ENCODE peak calls at places on chromosomes 3 and 15, in seven cellular contexts. P, E, Z, W, Y, I and C are unnamed samples.
A peak's percentile ranks its signal among the peaks of the same experiment; 100 is the strongest.

GRCh38 chr3:79367066-79367465 is 400.7 kb downstream of the ROBO1 start:
- DNase-seq in P (no peak), E (peak; percentile 19), Z (no peak), W (peak; percentile 79), Y (no peak), I (no peak), C (peak; percentile 84)

GRCh38 chr3:25412269-25412668 is 15.8 kb upstream of the RARB start:
- DNase-seq in P (no peak), E (no peak), Z (no peak), W (no peak), Y (no peak), I (no peak), C (peak; percentile 65)

GRCh38 chr3:45832691-45833090 is 9.2 kb downstream of the LZTFL1 start:
- DNase-seq in P (no peak), E (peak; percentile 33), Z (no peak), W (peak; percentile 10), Y (peak; percentile 51), I (no peak), C (peak; percentile 16)

GRCh38 chr3:12170207-12170606 is 11.5 kb upstream of the TIMP4 start:
- DNase-seq in P (no peak), E (peak; percentile 60), Z (no peak), W (peak; percentile 68), Y (no peak), I (no peak), C (peak; percentile 73)

GRCh38 chr15:94205366-94205765 is 26.0 kb upstream of the MCTP2 start:
- DNase-seq in P (no peak), E (no peak), Z (no peak), W (no peak), Y (peak; percentile 23), I (no peak), C (no peak)

GRCh38 chr3:151976211-151977050 is 103.0 kb downstream of the SUCNR1 start:
- DNase-seq in P (no peak), E (peak; percentile 89), Z (no peak), W (peak; percentile 95), Y (no peak), I (no peak), C (peak; percentile 99)

GRCh38 chr15:41031232-41032078 is 78.2 kb downstream of the CHAC1 start:
- DNase-seq in P (no peak), E (no peak), Z (no peak), W (peak; percentile 27), Y (no peak), I (no peak), C (no peak)

GRCh38 chr3:174035317-174035886 is 637.9 kb downstream of the NLGN1 start:
- DNase-seq in P (no peak), E (peak; percentile 17), Z (no peak), W (peak; percentile 3), Y (no peak), I (no peak), C (peak; percentile 41)

GRCh38 chr15:89666858-89667705 is 11.8 kb upstream of the KIF7 start:
- DNase-seq in P (no peak), E (no peak), Z (no peak), W (no peak), Y (peak; percentile 40), I (no peak), C (no peak)

GRCh38 chr3:4597204-4597985 is 104.2 kb downstream of the ITPR1 start:
- DNase-seq in P (no peak), E (no peak), Z (no peak), W (peak; percentile 8), Y (no peak), I (no peak), C (no peak)

GRCh38 chr15:63971427-63971805 is 74.9 kb downstream of the DAPK2 start:
- DNase-seq in P (no peak), E (no peak), Z (peak; percentile 36), W (no peak), Y (no peak), I (no peak), C (no peak)

GRCh38 chr15:82891025-82891390 is 61.5 kb downstream of the HOMER2 start:
- DNase-seq in P (no peak), E (no peak), Z (no peak), W (no peak), Y (no peak), I (no peak), C (no peak)

GRCh38 chr15:51079226-51079625 is 15.5 kb downstream of the TNFAIP8L3 start:
- DNase-seq in P (no peak), E (no peak), Z (no peak), W (no peak), Y (no peak), I (no peak), C (no peak)

GRCh38 chr3:127799476-127800222 is 22.7 kb downstream of the MGLL start:
- DNase-seq in P (no peak), E (peak; percentile 77), Z (no peak), W (peak; percentile 97), Y (no peak), I (no peak), C (peak; percentile 94)